ENCODE peak calls at places on chromosomes 11 and 22, in seven cellular contexts. B is WERI-Rb-1, U is transverse colon, I is lung, K is astrocyte, Q is Panc1, N is H1. H is an unnamed sample.

GRCh38 chr11:65615950-65616574 is 486 bp downstream of the PCNX3 start:
- DNase-seq in B (peak), U (no peak), I (no peak), K (no peak), Q (no peak), N (no peak), H (no peak)

GRCh38 chr11:43376594-43376993 is 17.9 kb downstream of the TTC17 start:
- DNase-seq in B (no peak), U (no peak), I (no peak), K (peak), Q (no peak), N (no peak), H (no peak)

GRCh38 chr22:39528681-39529486 is 3.7 kb downstream of the RPS19BP1 start:
- DNase-seq in B (peak), U (peak), I (peak), K (peak), Q (no peak), N (peak), H (no peak)

GRCh38 chr11:130520231-130520630 is 71.8 kb downstream of the ADAMTS15 start:
- DNase-seq in B (no peak), U (no peak), I (peak), K (no peak), Q (no peak), N (peak), H (no peak)

GRCh38 chr11:57172031-57172430 is 9.7 kb upstream of the LRRC55 start:
- DNase-seq in B (no peak), U (no peak), I (no peak), K (no peak), Q (no peak), N (no peak), H (no peak)

GRCh38 chr11:30110691-30111090 is 93.9 kb upstream of the KCNA4 start:
- DNase-seq in B (peak), U (no peak), I (no peak), K (no peak), Q (no peak), N (no peak), H (no peak)

GRCh38 chr11:76654310-76654851 is 16.2 kb downstream of the LRRC32 start:
- DNase-seq in B (no peak), U (peak), I (no peak), K (peak), Q (no peak), N (no peak), H (no peak)

GRCh38 chr11:62835336-62835735 is 2.7 kb upstream of the TEX54 start:
- DNase-seq in B (no peak), U (no peak), I (no peak), K (no peak), Q (no peak), N (no peak), H (no peak)

GRCh38 chr11:122179966-122180365 is 64.0 kb upstream of the BLID start:
- DNase-seq in B (no peak), U (no peak), I (no peak), K (no peak), Q (no peak), N (no peak), H (no peak)

GRCh38 chr11:65547446-65548125 is 10.6 kb downstream of the LTBP3 start:
- DNase-seq in B (no peak), U (no peak), I (no peak), K (no peak), Q (no peak), N (peak), H (no peak)

GRCh38 chr22:38736257-38736570 is 19.6 kb downstream of the SUN2 start:
- DNase-seq in B (peak), U (no peak), I (no peak), K (no peak), Q (no peak), N (no peak), H (no peak)

GRCh38 chr11:110675548-110675947 is 36.7 kb downstream of the ARHGAP20 start:
- DNase-seq in B (no peak), U (no peak), I (no peak), K (no peak), Q (no peak), N (no peak), H (no peak)

GRCh38 chr22:30023099-30023498 is 57.2 kb upstream of the HORMAD2 start:
- DNase-seq in B (no peak), U (no peak), I (no peak), K (no peak), Q (no peak), N (no peak), H (no peak)

GRCh38 chr22:19477321-19478085 is 1.5 kb downstream of the UFD1 start:
- DNase-seq in B (no peak), U (no peak), I (no peak), K (no peak), Q (no peak), N (no peak), H (no peak)

GRCh38 chr11:109423114-109423859 is 1.3 kb downstream of the C11orf87 start:
- DNase-seq in B (peak), U (no peak), I (no peak), K (no peak), Q (no peak), N (peak), H (no peak)
- H3K4me3 ChIP-seq in B (peak), U (peak), I (no peak), K (peak), Q (peak), N (peak), H (peak)

DNA sequence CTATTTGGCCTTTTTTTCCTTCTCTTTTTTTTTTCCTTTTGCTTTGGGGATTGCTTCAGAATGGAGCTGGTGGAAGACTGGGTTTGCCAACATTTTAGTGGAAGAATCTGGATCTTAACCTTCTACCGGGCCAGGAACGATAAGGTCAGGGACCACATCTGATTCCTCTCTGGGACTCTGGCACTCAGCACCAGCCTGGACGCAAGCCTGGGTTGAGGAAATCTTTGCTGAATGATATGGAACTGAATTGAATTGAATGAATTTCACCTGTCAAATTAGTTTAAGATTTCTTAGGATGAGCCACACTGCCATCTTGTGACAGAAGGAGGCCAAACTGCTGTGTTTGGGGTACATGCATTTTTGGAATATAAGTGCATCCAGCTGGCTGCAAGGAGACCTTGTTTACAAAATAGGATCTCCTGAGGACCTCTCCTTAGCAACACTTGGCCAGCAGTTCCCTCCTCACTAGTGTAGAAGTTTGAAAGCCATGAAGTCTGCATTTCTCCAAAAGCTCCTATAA is 30.4 kb downstream of the TPBGL start:
- DNase-seq in B (no peak), U (peak), I (no peak), K (no peak), Q (no peak), N (no peak), H (no peak)
- TF ChIP-seq CTCF in B (peak), U (no peak), I (no peak), K (peak), Q (peak), N (peak), H (peak)

DNA sequence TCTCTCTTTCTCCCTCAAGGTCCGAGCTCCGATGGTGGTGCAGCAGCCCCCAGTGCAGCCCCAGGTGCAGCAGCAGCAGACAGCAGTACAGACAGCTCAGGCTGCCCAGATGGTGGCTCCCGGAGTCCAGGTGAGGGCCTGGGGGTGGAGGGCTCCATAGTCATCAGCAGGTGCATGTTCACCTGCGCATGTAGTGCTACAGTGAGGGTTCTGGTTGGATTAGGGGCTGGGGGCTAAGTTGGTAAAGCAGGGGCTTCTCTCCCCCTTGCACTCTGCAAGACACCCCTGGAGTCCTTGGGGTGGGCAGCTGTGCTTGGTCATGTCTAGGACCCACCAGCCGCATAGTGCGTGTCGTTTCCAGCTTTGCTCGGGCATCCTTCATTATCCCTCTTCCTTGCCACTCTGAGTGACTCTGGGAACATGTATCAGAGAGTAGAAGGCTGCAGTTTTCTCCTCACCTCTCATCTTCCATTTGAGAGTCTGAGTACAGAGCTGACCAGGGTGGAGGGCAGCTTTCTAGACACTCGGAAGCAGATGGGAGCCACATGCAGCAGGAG is 61.2 kb downstream of the MED15 start:
- DNase-seq in B (no peak), U (no peak), I (no peak), K (no peak), Q (no peak), N (no peak), H (no peak)
- H3K4me3 ChIP-seq in B (no peak), U (no peak), I (no peak), K (no peak), Q (no peak), N (no peak), H (no peak)

DNA sequence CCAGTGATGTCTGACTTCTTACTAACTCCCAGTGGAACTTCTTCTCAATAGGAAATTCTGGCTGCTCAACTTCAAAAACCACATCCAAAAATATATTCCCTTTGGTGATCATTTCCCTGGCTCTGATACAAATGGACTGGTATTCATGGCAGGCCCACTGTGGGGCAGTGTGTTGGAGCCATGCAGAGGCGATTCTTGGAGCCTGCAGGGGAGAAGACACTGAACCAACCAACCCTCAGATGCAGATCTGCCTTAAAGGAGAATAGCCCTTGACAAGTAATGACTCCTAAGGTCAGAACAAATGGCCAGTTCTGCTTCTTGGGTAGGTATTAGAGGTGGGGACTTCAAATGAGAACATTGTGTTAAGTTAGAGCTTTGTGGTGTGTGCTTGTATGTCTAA is 12.2 kb downstream of the OR4D9 start:
- DNase-seq in B (peak), U (no peak), I (no peak), K (no peak), Q (no peak), N (no peak), H (no peak)
- TF ChIP-seq CTCF in B (peak), U (no peak), I (no peak), K (no peak), Q (peak), N (no peak), H (peak)

DNA sequence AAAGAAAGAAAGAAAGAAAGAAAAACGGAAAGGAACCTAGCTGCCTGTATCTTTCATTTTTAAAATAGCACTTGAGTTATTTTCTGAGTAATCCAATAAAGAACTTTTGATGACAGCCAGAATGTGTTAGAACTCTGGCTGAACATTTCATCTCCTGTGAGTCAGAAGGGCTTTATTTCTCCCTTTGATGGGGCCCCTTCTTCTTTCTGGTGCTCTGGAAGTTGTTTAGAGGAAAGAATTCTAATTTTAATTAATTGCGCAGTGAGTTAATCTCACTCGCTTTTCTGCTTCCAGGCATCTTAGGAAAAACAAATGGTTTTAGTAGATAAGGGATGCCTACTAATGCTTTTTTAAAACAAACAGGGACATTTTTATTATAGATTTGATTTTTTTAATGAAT is 57.9 kb downstream of the COMMD9 start:
- DNase-seq in B (no peak), U (no peak), I (no peak), K (peak), Q (no peak), N (no peak), H (no peak)
- H3K4me3 ChIP-seq in B (no peak), U (no peak), I (no peak), K (peak), Q (no peak), N (no peak), H (no peak)

H was measured in epithelial cell of proximal tubule.